ENCODE peak calls at places on chromosomes 1 and 21, in six cellular contexts. L, U, C, A, I and Y are unnamed samples.

GRCh38 chr1:212990276-212990675 is 25.4 kb downstream of the ANGEL2 start:
- DNase-seq in L (no peak), U (no peak), C (no peak), A (no peak), I (no peak), Y (no peak)

GRCh38 chr1:100362821-100363466 is 10.6 kb downstream of the CDC14A start:
- DNase-seq in L (peak; percentile 63), U (no peak), C (no peak), A (no peak), I (no peak), Y (peak; percentile 19)

GRCh38 chr1:229192031-229192430 is 78.9 kb upstream of the RAB4A start:
- DNase-seq in L (no peak), U (no peak), C (no peak), A (no peak), I (no peak), Y (peak; percentile 72)

GRCh38 chr1:100542264-100542663 is 4.3 kb downstream of the GPR88 start:
- DNase-seq in L (no peak), U (no peak), C (no peak), A (no peak), I (no peak), Y (no peak)

GRCh38 chr21:43733529-43734071 is 14.7 kb downstream of the PDXK start:
- DNase-seq in L (no peak), U (no peak), C (no peak), A (no peak), I (no peak), Y (no peak)

GRCh38 chr21:45109831-45110492 is 35.6 kb downstream of the ADARB1 start:
- DNase-seq in L (no peak), U (peak; percentile 56), C (no peak), A (peak; percentile 94), I (no peak), Y (peak; percentile 91)

GRCh38 chr1:60573121-60573520 is 499.6 kb upstream of the C1orf87 start:
- DNase-seq in L (no peak), U (peak; percentile 35), C (peak; percentile 4), A (no peak), I (no peak), Y (no peak)

GRCh38 chr1:29354511-29355098 is 118.3 kb downstream of the PTPRU start:
- DNase-seq in L (peak; percentile 28), U (no peak), C (no peak), A (no peak), I (no peak), Y (no peak)

GRCh38 chr1:220922951-220923350 is 43.7 kb downstream of the HLX start:
- DNase-seq in L (no peak), U (no peak), C (no peak), A (no peak), I (no peak), Y (no peak)

GRCh38 chr1:218494000-218494399 is 148.9 kb downstream of the TGFB2 start:
- DNase-seq in L (no peak), U (no peak), C (no peak), A (no peak), I (no peak), Y (no peak)

GRCh38 chr1:45205000-45205909 is 1.1 kb downstream of the ZSWIM5 start:
- DNase-seq in L (no peak), U (peak; percentile 49), C (peak; percentile 11), A (no peak), I (peak; percentile 22), Y (peak; percentile 30)

GRCh38 chr1:61224609-61225008 is 142.2 kb downstream of the NFIA start:
- DNase-seq in L (no peak), U (no peak), C (no peak), A (no peak), I (no peak), Y (no peak)

GRCh38 chr1:41487729-41488598 is 3.5 kb upstream of the EDN2 start:
- DNase-seq in L (no peak), U (no peak), C (no peak), A (no peak), I (no peak), Y (no peak)

GRCh38 chr1:60874703-60875102 is 207.7 kb upstream of the NFIA start:
- DNase-seq in L (no peak), U (peak; percentile 82), C (peak; percentile 2), A (no peak), I (no peak), Y (peak; percentile 17)

GRCh38 chr21:16046625-16047340 is 317.0 kb downstream of the USP25 start:
- DNase-seq in L (no peak), U (no peak), C (no peak), A (no peak), I (no peak), Y (no peak)

GRCh38 chr1:181094402-181094801 is 5.9 kb downstream of the IER5 start:
- DNase-seq in L (no peak), U (no peak), C (no peak), A (no peak), I (no peak), Y (no peak)

GRCh38 chr1:61581241-61581640 is 143.7 kb downstream of the TM2D1 start:
- DNase-seq in L (no peak), U (no peak), C (no peak), A (no peak), I (no peak), Y (no peak)

GRCh38 chr1:25004355-25004754 is 74.3 kb upstream of the RUNX3 start:
- DNase-seq in L (no peak), U (no peak), C (no peak), A (no peak), I (no peak), Y (peak; percentile 59)

GRCh38 chr1:24418898-24419628 is 3.5 kb downstream of the NIPAL3 start:
- DNase-seq in L (peak; percentile 72), U (no peak), C (peak; percentile 16), A (no peak), I (no peak), Y (peak; percentile 31)

GRCh38 chr1:212718499-212718898 is 18.9 kb upstream of the BATF3 start:
- DNase-seq in L (no peak), U (peak; percentile 24), C (peak; percentile 32), A (no peak), I (no peak), Y (peak; percentile 23)

GRCh38 chr1:202016022-202016624 is 5.7 kb downstream of the ELF3 start:
- DNase-seq in L (no peak), U (no peak), C (peak; percentile 79), A (no peak), I (no peak), Y (no peak)

GRCh38 chr21:25561668-25562641 is 45.3 kb downstream of the MRPL39 start:
- DNase-seq in L (no peak), U (peak; percentile 82), C (peak; percentile 2), A (peak; percentile 66), I (no peak), Y (peak; percentile 88)

GRCh38 chr1:201457508-201457960 is 11.5 kb downstream of the PHLDA3 start:
- DNase-seq in L (no peak), U (no peak), C (no peak), A (no peak), I (no peak), Y (no peak)

GRCh38 chr1:87515781-87516180 is 187.1 kb downstream of the LMO4 start:
- DNase-seq in L (no peak), U (no peak), C (no peak), A (no peak), I (no peak), Y (no peak)

GRCh38 chr1:200226268-200226968 is 183.4 kb downstream of the ZNF281 start:
- DNase-seq in L (peak; percentile 34), U (peak; percentile 19), C (no peak), A (no peak), I (no peak), Y (peak; percentile 38)

GRCh38 chr1:93567255-93567918 is 114.2 kb downstream of the BCAR3 start:
- DNase-seq in L (peak; percentile 84), U (peak; percentile 81), C (peak; percentile 28), A (no peak), I (peak; percentile 55), Y (peak; percentile 41)

GRCh38 chr21:32858628-32859027 is 87.1 kb upstream of the PAXBP1 start:
- DNase-seq in L (no peak), U (no peak), C (no peak), A (no peak), I (no peak), Y (no peak)

GRCh38 chr21:32867587-32867986 is 96.0 kb upstream of the PAXBP1 start:
- DNase-seq in L (no peak), U (no peak), C (no peak), A (no peak), I (no peak), Y (no peak)

GRCh38 chr21:32861871-32862270 is 90.3 kb upstream of the PAXBP1 start:
- DNase-seq in L (no peak), U (no peak), C (no peak), A (no peak), I (no peak), Y (no peak)
- TF ChIP-seq MYC in L (no peak), U (no peak), C (no peak), A (no peak), I (no peak), Y (no peak)

DNA sequence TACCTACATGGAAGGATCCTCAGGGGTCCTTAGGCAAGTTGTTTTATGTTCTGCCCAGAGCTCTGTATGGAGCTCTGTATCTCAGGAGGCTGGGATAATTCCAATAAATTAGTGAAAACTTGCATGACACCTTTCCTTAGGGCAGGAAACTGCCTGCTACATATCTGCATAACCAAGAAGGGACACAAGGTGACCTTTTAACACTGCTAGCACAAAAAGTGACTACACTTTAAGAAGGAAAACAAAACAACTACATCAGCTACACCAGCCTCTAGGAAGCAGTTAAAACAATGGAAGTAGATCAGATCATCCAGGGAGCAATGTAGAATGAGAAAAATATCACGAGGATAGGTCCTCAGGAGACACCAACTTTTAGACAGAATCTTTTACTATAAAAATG is 93.9 kb downstream of the TNFSF18 start:
- DNase-seq in L (no peak), U (peak; percentile 81), C (no peak), A (no peak), I (no peak), Y (no peak)
- TF ChIP-seq POLR2A in L (no peak), U (no peak), C (no peak), A (no peak), I (no peak), Y (no peak)

DNA sequence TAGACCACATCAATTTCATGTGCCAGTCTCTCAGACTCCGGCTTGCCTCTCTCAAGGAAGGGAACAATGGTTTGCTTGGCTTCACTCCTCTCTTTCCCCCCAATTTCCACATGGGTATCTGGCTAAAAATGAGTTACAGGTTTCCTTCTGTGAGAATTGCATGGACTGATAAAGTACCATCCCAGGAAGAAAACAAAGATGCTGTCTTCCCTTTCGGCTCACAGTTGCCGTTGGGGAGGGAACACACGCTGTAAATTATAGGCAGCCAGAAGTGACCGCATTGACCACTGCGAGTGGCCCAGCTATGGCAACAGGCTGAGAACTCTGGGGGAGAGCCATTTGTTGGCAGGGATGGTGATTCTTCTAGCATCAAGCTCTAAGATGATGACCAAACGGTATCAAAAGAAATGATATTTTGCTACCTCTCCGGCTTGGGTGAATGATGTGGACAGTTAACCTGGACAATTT is 2.8 kb downstream of the RUNX1 start:
- DNase-seq in L (no peak), U (no peak), C (no peak), A (no peak), I (no peak), Y (peak; percentile 69)
- H3K4me3 ChIP-seq in L (no peak overlapping the region), U (no peak overlapping the region), C (no peak overlapping the region), A (peak overlapping the region; percentile 48), I (no peak overlapping the region), Y (peak overlapping the region; percentile 98)

DNA sequence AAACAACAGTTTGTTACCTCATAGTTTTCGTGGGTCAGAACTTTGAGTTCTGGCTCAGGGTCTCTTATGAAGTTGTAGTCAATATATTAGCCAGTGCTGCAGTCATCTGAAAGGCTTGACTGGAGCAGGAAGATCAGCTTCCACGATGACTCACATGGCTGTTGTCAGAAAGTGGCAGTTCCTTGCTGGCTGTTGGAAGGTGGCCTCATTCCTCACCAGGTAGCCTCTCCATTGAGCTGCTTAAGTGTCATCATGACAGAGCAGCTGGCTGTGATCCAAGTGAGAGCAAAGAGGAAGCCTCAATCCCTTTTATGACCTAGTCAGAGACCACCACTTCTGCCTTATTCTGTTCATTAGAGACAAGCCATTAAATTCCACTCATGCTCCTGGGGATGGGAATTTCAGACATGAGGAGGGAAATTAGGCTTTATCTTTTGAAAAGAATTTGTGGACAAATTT is 5.6 kb downstream of the OSBPL9 start:
- DNase-seq in L (peak; percentile 75), U (peak; percentile 55), C (peak; percentile 87), A (no peak), I (peak; percentile 66), Y (peak; percentile 89)
- TF ChIP-seq MYC in L (no peak), U (no peak), C (no peak), A (no peak), I (no peak), Y (peak; percentile 5)